ENCODE peak calls at places on chromosomes 3 and 15, in seven cellular contexts. C is uterus, I is IMR-90, F is transverse colon, O is erythroblast, X is ovary, S is thyroid gland. B is an unnamed sample.
A peak's percentile ranks its signal among the peaks of the same experiment; 100 is the strongest.

GRCh38 chr3:100682056-100682853 is 27.0 kb upstream of the TFG start:
- DNase-seq in O (peak; percentile 5), F (no peak), S (peak; percentile 87), C (no peak), I (no peak), X (no peak), B (no peak)

GRCh38 chr15:51270706-51271105 is 67.7 kb downstream of the CYP19A1 start:
- DNase-seq in I (no peak), C (no peak), O (no peak), F (no peak), X (no peak), S (no peak), B (no peak)

GRCh38 chr3:21310176-21310575 is 440.8 kb downstream of the ZNF385D start:
- DNase-seq in F (no peak), S (no peak), O (no peak), X (no peak), I (peak; percentile 2), C (no peak), B (no peak)

GRCh38 chr3:45693941-45694521 is 4.8 kb downstream of the SACM1L start:
- DNase-seq in F (no peak), S (no peak), O (peak; percentile 19), X (no peak), I (no peak), C (no peak), B (no peak)

GRCh38 chr15:35630570-35630969 is 84.6 kb upstream of the DPH6 start:
- DNase-seq in I (no peak), X (no peak), C (no peak), F (no peak), S (no peak), O (no peak), B (no peak)

GRCh38 chr3:189685854-189686253 is 54.7 kb downstream of the TP63 start:
- DNase-seq in O (no peak), S (no peak), F (no peak), I (peak; percentile 93), X (no peak), C (no peak), B (peak; percentile 8)

GRCh38 chr3:142645236-142645793 is 49.1 kb downstream of the PLS1 start:
- DNase-seq in C (no peak), O (no peak), F (no peak), X (no peak), S (no peak), I (peak; percentile 35), B (peak; percentile 53)

GRCh38 chr15:81304226-81304625 is 19.7 kb downstream of the STARD5 start:
- DNase-seq in O (no peak), S (peak; percentile 48), X (no peak), I (peak; percentile 80), C (no peak), F (no peak), B (no peak)

GRCh38 chr3:171862993-171863521 is 19.9 kb downstream of the TMEM212 start:
- DNase-seq in I (peak; percentile 50), S (no peak), F (no peak), C (no peak), O (no peak), X (peak; percentile 43), B (no peak)

GRCh38 chr3:171867976-171868375 is 24.8 kb downstream of the TMEM212 start:
- DNase-seq in O (peak; percentile 56), X (no peak), F (no peak), S (no peak), I (no peak), C (no peak), B (no peak)

GRCh38 chr3:171863920-171864319 is 20.8 kb downstream of the TMEM212 start:
- DNase-seq in F (no peak), O (no peak), I (no peak), X (no peak), S (no peak), C (no peak), B (no peak)

GRCh38 chr3:171862392-171862791 is 19.2 kb downstream of the TMEM212 start:
- DNase-seq in F (no peak), O (no peak), S (no peak), I (no peak), X (no peak), C (no peak), B (no peak)

GRCh38 chr3:171865191-171865865 is 22.2 kb downstream of the TMEM212 start:
- DNase-seq in C (no peak), F (no peak), I (no peak), O (no peak), S (no peak), X (no peak), B (no peak)
- TF ChIP-seq POLR2A in C (no peak), F (no peak), I (no peak), O (no peak), S (no peak), X (no peak), B (no peak)

DNA sequence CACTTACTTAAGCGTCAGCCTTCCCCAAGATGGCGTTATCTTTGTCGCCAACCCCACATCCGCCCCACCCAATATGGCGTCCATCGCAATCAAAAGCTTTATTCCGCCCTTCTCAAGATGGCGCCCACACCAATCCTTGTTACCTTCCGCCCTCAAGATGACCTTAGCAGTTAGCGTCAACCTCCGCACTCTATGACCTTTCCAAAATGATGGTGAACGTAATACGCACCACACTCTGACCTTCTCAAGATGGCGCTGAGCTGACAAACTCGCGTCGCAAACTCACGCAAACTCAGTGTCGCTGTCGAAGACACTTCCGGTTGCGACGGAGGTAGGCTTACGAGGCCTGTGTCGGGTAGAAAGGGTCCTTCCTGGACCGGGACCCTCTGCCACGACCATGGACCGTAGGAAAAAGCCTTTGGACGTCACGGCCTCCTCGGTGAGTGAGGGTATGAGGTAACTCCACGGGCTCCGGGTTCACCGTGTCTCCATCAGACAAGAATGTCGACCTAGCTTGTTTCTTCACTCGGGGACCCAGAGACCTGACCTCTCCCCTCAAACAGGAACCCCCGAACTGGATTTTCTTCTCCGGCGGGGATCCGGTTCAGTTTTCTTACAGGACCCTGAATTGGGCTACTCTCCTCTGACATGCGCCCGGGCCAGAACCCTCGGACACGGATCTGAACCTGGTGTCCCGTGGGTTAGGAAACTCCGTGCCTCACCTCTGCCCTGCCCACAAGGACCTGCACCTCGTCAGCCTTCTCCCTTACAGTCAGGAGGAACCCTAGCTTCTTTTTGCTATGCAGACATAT is at the start of gene CCDC174:
- DNase-seq in X (peak; percentile 97), O (peak; percentile 100), S (peak; percentile 95), F (peak; percentile 97), C (peak; percentile 98), I (peak; percentile 99), B (peak; percentile 75)
- TF ChIP-seq POLR2A in X (peak; percentile 65), O (peak; percentile 97), S (peak; percentile 79), F (peak; percentile 91), C (peak; percentile 74), I (peak; percentile 91), B (peak; percentile 93)

DNA sequence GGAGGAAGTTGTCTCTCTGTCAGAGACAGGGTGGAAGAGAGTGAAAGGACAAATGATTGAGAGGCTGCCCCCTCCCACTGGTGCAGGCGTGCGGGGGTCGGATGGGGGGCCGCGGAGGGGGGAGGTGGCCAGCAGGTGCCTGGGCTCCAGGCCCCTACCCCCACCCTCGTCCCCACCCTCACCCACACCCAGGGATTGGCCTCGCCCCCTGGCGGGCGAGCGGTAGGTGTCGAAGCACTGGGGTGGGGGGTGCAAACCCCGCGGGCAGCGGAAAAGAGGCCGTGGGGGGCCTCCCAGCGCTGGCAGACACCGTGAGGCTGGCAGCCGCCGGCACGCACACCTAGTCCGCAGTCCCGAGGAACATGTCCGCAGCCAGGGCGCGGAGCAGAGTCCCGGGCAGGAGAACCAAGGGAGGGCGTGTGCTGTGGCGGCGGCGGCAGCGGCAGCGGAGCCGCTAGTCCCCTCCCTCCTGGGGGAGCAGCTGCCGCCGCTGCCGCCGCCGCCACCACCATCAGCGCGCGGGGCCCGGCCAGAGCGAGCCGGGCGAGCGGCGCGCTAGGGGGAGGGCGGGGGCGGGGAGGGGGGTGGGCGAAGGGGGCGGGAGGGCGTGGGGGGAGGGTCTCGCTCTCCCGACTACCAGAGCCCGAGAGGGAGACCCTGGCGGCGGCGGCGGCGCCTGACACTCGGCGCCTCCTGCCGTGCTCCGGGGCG is at the start of gene KAT2B:
- DNase-seq in C (peak; percentile 75), S (peak; percentile 87), X (peak; percentile 84), I (peak; percentile 26), F (peak; percentile 85), O (peak; percentile 89), B (peak; percentile 63)
- TF ChIP-seq POLR2A in C (peak; percentile 54), S (peak; percentile 78), X (peak; percentile 24), I (no peak), F (peak; percentile 49), O (peak; percentile 53), B (no peak)

GRCh38 chr3:123130079-123130726 is 63.4 kb downstream of the PDIA5 start:
- DNase-seq in I (no peak), C (no peak), F (peak; percentile 89), S (no peak), X (no peak), O (no peak), B (no peak)
- TF ChIP-seq POLR2A in I (no peak), C (no peak), F (peak; percentile 92), S (no peak), X (no peak), O (no peak), B (no peak)

GRCh38 chr3:43286115-43286885 is at the start of gene SNRK:
- DNase-seq in X (peak; percentile 90), S (peak; percentile 83), C (peak; percentile 90), O (peak; percentile 88), I (peak; percentile 64), F (peak; percentile 94), B (peak; percentile 79)
- TF ChIP-seq POLR2A in X (peak; percentile 84), S (peak; percentile 99), C (peak; percentile 99), O (peak; percentile 70), I (peak; percentile 71), F (peak; percentile 50), B (peak; percentile 78)

GRCh38 chr3:157103280-157103679 is 56.7 kb downstream of the CCNL1 start:
- DNase-seq in I (no peak), C (no peak), X (no peak), O (no peak), S (no peak), F (no peak), B (no peak)
- TF ChIP-seq POLR2A in I (no peak), C (no peak), X (no peak), O (no peak), S (no peak), F (no peak), B (no peak)

B was measured in H54.